ENCODE peak calls at places on chromosome 12, in ten cellular contexts. S, N, X, P, A, O, M, K, U and E are unnamed samples. For H3K4me1, the result is how much of the 10 kb centered on the place peaks cover.

GRCh38 chr12:88578821-88579518 is 1.3 kb downstream of the KITLG start:
- DNase-seq in S (peak), N (no peak), U (no peak), M (no peak), O (peak), K (peak), A (no peak), P (no peak), X (no peak), E (peak)

GRCh38 chr12:37733856-37734255 is 582.7 kb upstream of the ALG10B start:
- DNase-seq in P (no peak), N (no peak), K (no peak), X (no peak), O (no peak), A (no peak), U (no peak), M (no peak), S (no peak), E (no peak)

GRCh38 chr12:117151195-117152031 is 38.9 kb downstream of the FBXO21 start:
- DNase-seq in A (peak), K (peak), X (peak), U (no peak), P (peak), N (no peak), O (peak), M (peak), S (no peak), E (peak)

GRCh38 chr12:120039711-120040110 is 50.7 kb downstream of the BICDL1 start:
- DNase-seq in O (no peak), N (no peak), U (no peak), M (no peak), S (no peak), P (no peak), K (no peak), X (no peak), A (no peak), E (no peak)

GRCh38 chr12:84727964-84728363 is 184.6 kb downstream of the SLC6A15 start:
- DNase-seq in X (no peak), U (no peak), A (no peak), O (no peak), S (no peak), M (no peak), N (no peak), K (no peak), P (no peak), E (peak)

GRCh38 chr12:131443019-131444000 is 267.6 kb upstream of the SFSWAP start:
- DNase-seq in O (no peak), A (peak), N (peak), M (no peak), X (no peak), P (no peak), K (no peak), S (no peak), U (peak), E (no peak)

GRCh38 chr12:110109037-110109836 is 14.9 kb upstream of the IFT81 start:
- DNase-seq in M (peak), K (peak), U (no peak), O (peak), A (peak), S (peak), P (peak), N (no peak), X (peak), E (peak)

GRCh38 chr12:67220065-67220464 is 49.1 kb upstream of the CAND1 start:
- DNase-seq in N (no peak), M (no peak), X (no peak), U (no peak), P (no peak), O (no peak), S (peak), K (peak), A (no peak), E (peak)

GRCh38 chr12:3129301-3130052 is 52.3 kb downstream of the TSPAN9 start:
- DNase-seq in P (peak), K (no peak), A (no peak), X (no peak), M (no peak), S (no peak), O (no peak), N (no peak), U (no peak), E (no peak)

GRCh38 chr12:52004042-52004648 is 2.6 kb upstream of the TAMALIN start:
- DNase-seq in M (peak), N (no peak), S (peak), P (peak), K (peak), O (peak), A (peak), U (no peak), X (peak), E (peak)

GRCh38 chr12:115163710-115164109 is 479.7 kb upstream of the TBX3 start:
- DNase-seq in S (no peak), O (no peak), N (no peak), A (no peak), X (no peak), U (no peak), K (no peak), M (no peak), P (no peak), E (peak)

GRCh38 chr12:102169922-102170698 is 27.5 kb downstream of the PMCH start:
- DNase-seq in N (no peak), S (no peak), U (no peak), O (no peak), K (peak), M (no peak), A (no peak), X (no peak), P (peak), E (no peak)

GRCh38 chr12:29565727-29566126 is 68.2 kb upstream of the OVCH1 start:
- DNase-seq in A (no peak), X (no peak), N (no peak), M (no peak), K (no peak), U (no peak), S (no peak), P (no peak), O (no peak), E (no peak)

GRCh38 chr12:109393437-109394345 is 46.0 kb downstream of the MYO1H start:
- DNase-seq in O (no peak), M (peak), S (peak), X (peak), P (peak), K (peak), A (peak), N (no peak), U (peak), E (no peak)

GRCh38 chr12:123250471-123251383 is 17.5 kb downstream of the MTRFR start:
- DNase-seq in S (peak), U (no peak), N (peak), X (no peak), P (no peak), A (peak), M (peak), O (peak), K (peak), E (peak)

GRCh38 chr12:131261906-131262305 is 308.2 kb downstream of the ADGRD1 start:
- DNase-seq in U (no peak), S (no peak), A (no peak), M (no peak), K (no peak), N (peak), O (no peak), X (no peak), P (no peak), E (no peak)

GRCh38 chr12:26252946-26253345 is 57.6 kb downstream of the SSPN start:
- DNase-seq in U (no peak), K (no peak), S (no peak), X (no peak), O (no peak), P (peak), M (no peak), A (no peak), N (no peak), E (no peak)

GRCh38 chr12:77553976-77554619 is 276.6 kb upstream of the NAV3 start:
- DNase-seq in M (no peak), N (no peak), S (no peak), A (no peak), X (no peak), O (no peak), K (no peak), P (no peak), U (no peak), E (no peak)

GRCh38 chr12:103093499-103094106 is 136.1 kb downstream of the ASCL1 start:
- DNase-seq in X (no peak), P (no peak), U (no peak), K (no peak), M (no peak), A (peak), N (no peak), O (no peak), S (peak), E (peak)

GRCh38 chr12:10562306-10562933 is 51.0 kb downstream of the MAGOHB start:
- DNase-seq in P (peak), M (no peak), N (no peak), O (no peak), K (no peak), U (no peak), X (no peak), A (no peak), S (no peak), E (no peak)

GRCh38 chr12:37546901-37547475 is 769.6 kb upstream of the ALG10B start:
- DNase-seq in S (no peak), P (no peak), A (no peak), X (no peak), U (no peak), M (no peak), O (no peak), N (no peak), K (no peak), E (no peak)

GRCh38 chr12:124568431-124569374 is 1.3 kb upstream of the NCOR2 start:
- DNase-seq in O (peak), U (no peak), M (peak), P (peak), A (peak), K (no peak), S (peak), N (no peak), X (peak), E (no peak)

GRCh38 chr12:26748741-26749431 is 84.1 kb downstream of the ITPR2 start:
- DNase-seq in X (no peak), N (no peak), M (no peak), S (no peak), A (no peak), U (no peak), O (no peak), K (no peak), P (peak), E (no peak)

GRCh38 chr12:80044694-80045046 is 54.7 kb upstream of the OTOGL start:
- DNase-seq in K (no peak), N (no peak), X (no peak), U (no peak), P (peak), A (no peak), S (no peak), M (no peak), O (no peak), E (no peak)

GRCh38 chr12:51087818-51088217 is 4.4 kb upstream of the CSRNP2 start:
- DNase-seq in O (no peak), K (no peak), N (no peak), A (no peak), U (no peak), X (no peak), P (no peak), S (no peak), M (no peak), E (no peak)

GRCh38 chr12:122023339-122024131 is 1.9 kb downstream of the BCL7A start:
- DNase-seq in O (peak), X (peak), S (peak), K (peak), U (no peak), A (peak), P (peak), M (peak), N (peak), E (peak)

GRCh38 chr12:78703820-78704525 is 160.6 kb upstream of the SYT1 start:
- DNase-seq in U (no peak), S (no peak), X (no peak), O (no peak), K (no peak), N (no peak), P (peak), M (no peak), A (no peak), E (no peak)

GRCh38 chr12:98758331-98758730 is 113.2 kb downstream of the APAF1 start:
- DNase-seq in A (no peak), S (no peak), K (no peak), P (peak), U (no peak), M (peak), X (no peak), O (no peak), N (no peak), E (no peak)

GRCh38 chr12:19430988-19431387 is 8.3 kb upstream of the AEBP2 start:
- DNase-seq in A (no peak), K (no peak), S (no peak), M (no peak), O (no peak), P (peak), N (no peak), X (no peak), U (no peak), E (no peak)

GRCh38 chr12:92482599-92482998 is 220.2 kb upstream of the PLEKHG7 start:
- DNase-seq in O (no peak), A (no peak), N (no peak), K (no peak), U (no peak), P (no peak), M (no peak), X (no peak), S (no peak), E (no peak)

GRCh38 chr12:41108032-41108431 is 80.1 kb upstream of the PDZRN4 start:
- DNase-seq in N (no peak), K (no peak), A (no peak), U (no peak), X (peak), O (no peak), S (no peak), M (peak), P (no peak), E (no peak)

GRCh38 chr12:28780096-28780495 is 369.0 kb upstream of the FAR2 start:
- DNase-seq in X (no peak), O (no peak), A (no peak), S (peak), U (no peak), P (peak), N (no peak), K (no peak), M (no peak), E (no peak)

GRCh38 chr12:11825278-11825677 is 175.8 kb downstream of the ETV6 start:
- DNase-seq in S (no peak), K (no peak), X (no peak), M (no peak), P (no peak), N (no peak), U (no peak), A (no peak), O (no peak), E (no peak)

GRCh38 chr12:69278814-69279782 is 39.7 kb downstream of the CPSF6 start:
- DNase-seq in X (no peak), A (no peak), N (no peak), O (no peak), K (no peak), S (no peak), P (no peak), M (no peak), U (no peak), E (no peak)

GRCh38 chr12:49882248-49882850 is 21.4 kb downstream of the FAIM2 start:
- DNase-seq in P (no peak), U (no peak), N (peak), A (no peak), X (no peak), K (no peak), M (no peak), O (no peak), S (no peak), E (no peak)

GRCh38 chr12:108635997-108636808 is 2.5 kb upstream of the SELPLG start:
- DNase-seq in U (no peak), K (no peak), M (no peak), S (no peak), X (no peak), O (no peak), N (no peak), P (no peak), A (no peak), E (no peak)

GRCh38 chr12:71640316-71640715 is 23.3 kb downstream of the ZFC3H1 start:
- DNase-seq in M (no peak), N (no peak), S (no peak), K (no peak), P (no peak), O (no peak), A (peak), U (no peak), X (no peak), E (no peak)

GRCh38 chr12:71641390-71641789 is 22.3 kb downstream of the ZFC3H1 start:
- DNase-seq in U (no peak), O (no peak), P (no peak), S (no peak), A (no peak), N (no peak), M (no peak), K (no peak), X (no peak), E (no peak)

GRCh38 chr12:71636704-71637115 is 26.9 kb downstream of the ZFC3H1 start:
- DNase-seq in A (no peak), N (no peak), U (no peak), K (no peak), M (no peak), O (no peak), X (no peak), S (no peak), P (peak), E (no peak)

GRCh38 chr12:71638499-71638898 is 25.1 kb downstream of the ZFC3H1 start:
- DNase-seq in U (no peak), K (no peak), N (no peak), O (no peak), S (no peak), P (no peak), X (no peak), A (no peak), M (no peak), E (no peak)

GRCh38 chr12:71639341-71639760 is 24.3 kb downstream of the ZFC3H1 start:
- DNase-seq in A (no peak), M (no peak), O (no peak), X (no peak), P (no peak), K (no peak), S (no peak), N (no peak), U (no peak), E (peak)
- TF ChIP-seq CTCF in A (no peak), M (no peak), O (peak), X (no peak), P (peak), K (no peak), S (no peak), N (no peak), U (no peak), E (peak)

GRCh38 chr12:94203796-94204195 is 55.4 kb downstream of the PLXNC1 start:
- DNase-seq in A (no peak), K (no peak), U (no peak), N (no peak), X (no peak), P (no peak), S (no peak), O (no peak), M (no peak), E (no peak)

GRCh38 chr12:94207467-94208432 is 59.4 kb downstream of the PLXNC1 start:
- DNase-seq in X (no peak), P (peak), U (peak), O (no peak), K (no peak), S (peak), N (no peak), A (no peak), M (no peak), E (no peak)

GRCh38 chr12:94206886-94207285 is 58.5 kb downstream of the PLXNC1 start:
- DNase-seq in P (no peak), N (no peak), X (no peak), U (no peak), O (no peak), M (no peak), S (no peak), K (no peak), A (no peak), E (no peak)

GRCh38 chr12:94204647-94205247 is 56.4 kb downstream of the PLXNC1 start:
- DNase-seq in U (no peak), K (no peak), A (no peak), M (no peak), X (no peak), S (no peak), N (no peak), O (no peak), P (no peak), E (no peak)

DNA sequence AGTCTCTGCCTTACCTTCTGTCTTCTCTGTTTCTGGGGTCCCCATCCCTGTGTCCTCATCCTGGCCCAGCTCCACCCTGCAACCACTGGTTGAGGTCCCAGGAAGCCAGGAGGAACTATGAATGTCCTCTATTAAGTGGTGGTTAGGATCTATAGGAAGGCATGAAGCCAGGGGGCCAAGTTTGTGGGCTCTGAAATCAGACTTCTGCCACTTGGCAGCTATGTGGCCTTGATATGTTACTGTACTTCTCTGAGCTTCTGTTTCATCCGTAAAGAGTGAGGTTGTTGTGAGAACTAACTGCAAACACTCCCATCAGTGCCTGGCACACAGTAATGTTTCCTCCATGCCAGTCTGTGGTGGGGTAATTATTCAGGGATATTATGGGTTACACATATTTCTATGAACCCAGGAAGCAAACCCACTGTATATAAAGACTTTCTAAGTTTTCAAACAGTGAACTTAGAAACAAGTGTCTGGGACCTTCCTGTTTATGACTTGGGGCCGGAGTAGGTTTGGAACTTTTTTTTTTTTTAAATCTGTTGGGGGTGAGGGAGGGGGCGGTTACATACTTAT is 57.4 kb downstream of the PLXNC1 start:
- DNase-seq in O (no peak), P (no peak), U (no peak), M (no peak), A (no peak), K (no peak), N (no peak), S (no peak), X (no peak), E (no peak)
- H3K4me1 ChIP-seq in O (under half), P (under half), U (half or more), M (under half), A (under half), K (under half), N (half or more), S (under half), X (under half), E (under half)

GRCh38 chr12:46364300-46364696 is 8.3 kb downstream of the SLC38A2 start:
- DNase-seq in A (no peak), U (no peak), P (no peak), X (no peak), N (no peak), M (no peak), S (no peak), K (no peak), O (no peak), E (no peak)

GRCh38 chr12:46367351-46368029 is 5.1 kb downstream of the SLC38A2 start:
- DNase-seq in A (no peak), O (no peak), M (no peak), N (no peak), S (no peak), P (peak), K (no peak), X (no peak), U (no peak), E (no peak)

GRCh38 chr12:46366771-46367170 is 5.8 kb downstream of the SLC38A2 start:
- DNase-seq in S (no peak), O (no peak), X (no peak), M (no peak), P (peak), K (no peak), A (no peak), U (no peak), N (no peak), E (no peak)

GRCh38 chr12:46364777-46365580 is 7.6 kb downstream of the SLC38A2 start:
- DNase-seq in N (no peak), A (peak), P (peak), O (no peak), S (peak), M (peak), U (no peak), K (peak), X (peak), E (no peak)

GRCh38 chr12:46365951-46366379 is 6.6 kb downstream of the SLC38A2 start:
- DNase-seq in S (no peak), U (no peak), M (no peak), P (peak), N (no peak), O (no peak), A (no peak), X (no peak), K (no peak), E (no peak)
- H3K4me3 ChIP-seq in S (no peak), U (no peak), M (peak), P (no peak), N (no peak), O (no peak), A (peak), X (no peak), K (no peak), E (no peak)

DNA sequence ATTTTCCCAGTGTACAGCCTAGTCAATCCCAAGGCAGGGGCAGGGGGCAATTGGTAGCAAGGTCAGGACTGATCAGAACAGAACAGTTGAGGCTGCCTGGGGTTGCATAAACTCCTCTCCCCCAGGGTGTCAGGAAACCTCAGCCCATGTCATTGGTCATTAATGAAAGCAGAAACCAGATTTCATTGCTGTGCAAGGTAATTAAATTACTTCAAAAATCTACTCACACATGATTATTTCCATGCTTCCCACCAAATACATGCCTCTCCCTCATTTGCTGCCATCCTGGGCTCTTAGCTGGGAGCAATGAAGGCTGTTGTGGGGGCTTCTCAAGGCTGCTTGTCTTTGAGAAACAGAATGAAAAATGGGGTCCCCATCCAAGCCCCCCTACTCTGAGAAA is 124.2 kb downstream of the PHETA1 start:
- DNase-seq in P (no peak), N (no peak), X (no peak), S (no peak), O (no peak), U (no peak), M (no peak), A (no peak), K (no peak), E (no peak)
- TF ChIP-seq CTCF in P (no peak), N (no peak), X (no peak), S (no peak), O (no peak), U (no peak), M (no peak), A (no peak), K (no peak), E (no peak)